ENCODE peak calls at places on chromosome X, in six cellular contexts. O is GM12878, W is endothelial cell of umbilical vein, F is A549, X is HepG2, H is K562. R is an unnamed sample.

GRCh38 chrX:25524150-25524549 is 508.4 kb upstream of the ARX start:
- DNase-seq in W (peak; percentile 90), O (no peak), X (peak; percentile 82), F (peak; percentile 63), H (no peak), R (peak; percentile 1)

GRCh38 chrX:6228720-6229119 is at the start of gene NLGN4X:
- DNase-seq in X (no peak), O (no peak), F (no peak), W (no peak), H (no peak), R (no peak)

GRCh38 chrX:39577976-39578962 is 519.5 kb downstream of the BCOR start:
- DNase-seq in F (no peak), W (no peak), X (no peak), H (no peak), O (peak; percentile 68), R (peak; percentile 2)

GRCh38 chrX:132490086-132490419 is 1.2 kb upstream of the MBNL3 start:
- DNase-seq in H (no peak), O (no peak), W (no peak), F (no peak), X (peak; percentile 41), R (no peak)

GRCh38 chrX:150352581-150352980 is 10.5 kb upstream of the MAMLD1 start:
- DNase-seq in W (no peak), O (no peak), F (no peak), X (no peak), H (no peak), R (no peak)

GRCh38 chrX:136259543-136259942 is 8.3 kb upstream of the MAP7D3 start:
- DNase-seq in H (no peak), O (no peak), X (no peak), F (no peak), W (peak; percentile 80), R (peak; percentile 53)

GRCh38 chrX:87582453-87582852 is 64.9 kb downstream of the KLHL4 start:
- DNase-seq in F (no peak), X (no peak), H (no peak), W (no peak), O (no peak), R (no peak)

GRCh38 chrX:139560221-139560620 is 29.7 kb downstream of the F9 start:
- DNase-seq in F (no peak), X (no peak), W (no peak), H (no peak), O (no peak), R (no peak)

GRCh38 chrX:45758319-45758718 is 557.6 kb upstream of the DIPK2B start:
- DNase-seq in H (no peak), W (peak; percentile 86), F (no peak), O (peak; percentile 61), X (no peak), R (peak; percentile 93)

GRCh38 chrX:13733506-13733905 is 914 bp downstream of the TRAPPC2 start:
- DNase-seq in F (no peak), H (no peak), W (no peak), O (no peak), X (no peak), R (no peak)

GRCh38 chrX:140712413-140713173 is 3.0 kb downstream of the LINC00632 start:
- DNase-seq in O (no peak), H (no peak), W (no peak), F (peak; percentile 22), X (no peak), R (peak; percentile 53)

GRCh38 chrX:11756354-11757318 is 1.4 kb upstream of the MSL3 start:
- DNase-seq in F (no peak), X (no peak), H (no peak), W (no peak), O (no peak), R (peak; percentile 20)

GRCh38 chrX:68083510-68083909 is 349.8 kb downstream of the OPHN1 start:
- DNase-seq in W (no peak), X (no peak), O (no peak), H (no peak), F (no peak), R (no peak)

GRCh38 chrX:12771445-12772069 is 19.7 kb upstream of the PRPS2 start:
- DNase-seq in H (peak; percentile 71), F (peak; percentile 73), W (peak; percentile 33), O (peak; percentile 20), X (no peak), R (peak; percentile 80)

GRCh38 chrX:2894885-2895292 is 34.2 kb downstream of the ARSD start:
- DNase-seq in H (no peak), O (no peak), W (no peak), F (peak; percentile 49), X (peak; percentile 37), R (peak; percentile 88)

GRCh38 chrX:54530358-54530900 is 410 bp downstream of the GNL3L start:
- DNase-seq in O (peak; percentile 1), H (no peak), F (no peak), X (no peak), W (no peak), R (no peak)

GRCh38 chrX:149540133-149540620 is 635 bp upstream of the EOLA1 start:
- DNase-seq in F (peak; percentile 91), O (no peak), X (peak; percentile 70), H (peak; percentile 92), W (no peak), R (peak; percentile 90)

GRCh38 chrX:30618160-30618765 is 35.0 kb upstream of the GK start:
- DNase-seq in X (no peak), O (no peak), W (no peak), H (peak; percentile 7), F (peak; percentile 26), R (peak; percentile 65)

GRCh38 chrX:84362184-84362838 is 139.9 kb downstream of the HDX start:
- DNase-seq in O (no peak), H (no peak), W (no peak), F (no peak), X (no peak), R (no peak)

GRCh38 chrX:68571292-68572256 is 72.7 kb downstream of the YIPF6 start:
- DNase-seq in W (no peak), X (no peak), F (peak; percentile 68), O (peak; percentile 39), H (peak; percentile 51), R (peak; percentile 90)

GRCh38 chrX:125205918-125206665 is 113.6 kb upstream of the TEX13C start:
- DNase-seq in H (no peak), X (no peak), O (no peak), W (no peak), F (peak; percentile 43), R (no peak)

GRCh38 chrX:16638533-16638932 is 11.4 kb upstream of the S100G start:
- DNase-seq in W (no peak), O (no peak), H (no peak), F (no peak), X (no peak), R (no peak)

GRCh38 chrX:30530591-30530990 is 47.0 kb downstream of the TASL start:
- DNase-seq in W (no peak), F (no peak), X (no peak), H (no peak), O (no peak), R (no peak)

GRCh38 chrX:110847334-110847733 is 51.7 kb upstream of the CHRDL1 start:
- DNase-seq in X (peak; percentile 32), F (peak; percentile 54), O (peak; percentile 23), W (peak; percentile 42), H (peak; percentile 36), R (peak; percentile 58)

GRCh38 chrX:66498672-66499296 is 140.1 kb downstream of the EDA2R start:
- DNase-seq in X (no peak), W (no peak), O (no peak), H (no peak), F (no peak), R (no peak)

GRCh38 chrX:71941771-71942170 is 31.1 kb downstream of the NHSL2 start:
- DNase-seq in O (no peak), H (no peak), X (no peak), W (no peak), F (no peak), R (no peak)
- TF ChIP-seq MYC in O (no peak), H (no peak), X (no peak), W (no peak), F (no peak), R (no peak)

GRCh38 chrX:33062016-33062415 is 149.3 kb downstream of the DMD start:
- DNase-seq in H (no peak), F (no peak), W (no peak), O (no peak), X (no peak), R (no peak)

GRCh38 chrX:33065415-33065814 is 145.9 kb downstream of the DMD start:
- DNase-seq in W (no peak), O (no peak), H (no peak), X (no peak), F (no peak), R (no peak)
- TF ChIP-seq MAX in W (no peak), O (no peak), H (no peak), X (no peak), F (no peak), R (no peak)

GRCh38 chrX:107154787-107155620 is 36.4 kb upstream of the RBM41 start:
- DNase-seq in X (peak; percentile 18), F (peak; percentile 30), H (peak; percentile 30), W (no peak), O (no peak), R (peak; percentile 81)
- H3K4me3 ChIP-seq in X (no peak overlapping the region), F (peak overlapping the region; percentile 46), H (peak overlapping the region; percentile 33), W (no peak overlapping the region), O (no peak overlapping the region), R (no peak overlapping the region)

GRCh38 chrX:23838953-23839352 is 56.0 kb downstream of the SAT1 start:
- DNase-seq in W (no peak), F (no peak), H (no peak), O (no peak), X (no peak), R (peak; percentile 32)
- TF ChIP-seq MYC in W (no peak), F (no peak), H (no peak), O (no peak), X (no peak), R (no peak)

GRCh38 chrX:130167040-130167439 is 1.4 kb upstream of the AIFM1 start:
- DNase-seq in W (peak; percentile 31), X (no peak), F (no peak), H (no peak), O (no peak), R (no peak)
- TF ChIP-seq MAX in W (no peak), X (no peak), F (no peak), H (no peak), O (no peak), R (no peak)

GRCh38 chrX:133986008-133986683 is 752 bp upstream of the GPC3 start:
- DNase-seq in F (no peak), O (no peak), H (no peak), W (no peak), X (no peak), R (no peak)
- H3K4me3 ChIP-seq in F (peak overlapping the region; percentile 43), O (no peak overlapping the region), H (no peak overlapping the region), W (no peak overlapping the region), X (peak overlapping the region; percentile 55), R (no peak overlapping the region)